ENCODE peak calls at places on chromosomes 6 and 20, in ten cellular contexts. M is heart right ventricle, J is Peyer's patch, U is uterus, H is right lobe of liver, L is SJSA1, K is hepatocyte, O is AG04450, B is astrocyte, A is IMR-90. Z is an unnamed sample.

GRCh38 chr6:14804001-14804401 is 441.9 kb upstream of the JARID2 start:
- DNase-seq in M (no peak), J (no peak), U (no peak), H (no peak), L (no peak), K (no peak), O (no peak), B (no peak), A (no peak), Z (no peak)

GRCh38 chr20:43798591-43799149 is 71.9 kb upstream of the GTSF1L start:
- DNase-seq in M (no peak), J (no peak), U (no peak), H (no peak), L (no peak), K (no peak), O (no peak), B (no peak), A (no peak), Z (no peak)

GRCh38 chr6:51339728-51340127 is 521.1 kb downstream of the TFAP2B start:
- DNase-seq in M (no peak), J (no peak), U (no peak), H (no peak), L (no peak), K (peak; percentile 10), O (no peak), B (no peak), A (no peak), Z (no peak)

GRCh38 chr6:137823826-137824501 is 43.1 kb upstream of the TNFAIP3 start:
- DNase-seq in M (peak; percentile 43), J (peak; percentile 58), U (no peak), H (no peak), L (no peak), K (peak; percentile 69), O (no peak), B (peak; percentile 72), A (peak; percentile 84), Z (no peak)

GRCh38 chr6:48541669-48542068 is 430.7 kb upstream of the PTCHD4 start:
- DNase-seq in M (no peak), J (no peak), U (no peak), H (no peak), L (no peak), K (no peak), O (no peak), B (no peak), A (no peak), Z (no peak)

GRCh38 chr6:119313937-119314893 is 35.3 kb downstream of the MAN1A1 start:
- DNase-seq in M (no peak), J (peak; percentile 35), U (no peak), H (no peak), L (no peak), K (no peak), O (no peak), B (no peak), A (no peak), Z (no peak)

GRCh38 chr20:53389516-53389915 is 204.1 kb downstream of the ZNF217 start:
- DNase-seq in M (no peak), J (no peak), U (no peak), H (no peak), L (no peak), K (no peak), O (no peak), B (no peak), A (no peak), Z (no peak)

GRCh38 chr6:31639449-31639861 is 13.0 kb downstream of the BAG6 start:
- DNase-seq in M (no peak), J (no peak), U (no peak), H (peak; percentile 48), L (no peak), K (no peak), O (no peak), B (peak; percentile 72), A (peak; percentile 56), Z (no peak)

GRCh38 chr6:76135481-76135880 is 63.0 kb upstream of the IMPG1 start:
- DNase-seq in M (no peak), J (no peak), U (no peak), H (no peak), L (no peak), K (no peak), O (no peak), B (no peak), A (no peak), Z (no peak)

GRCh38 chr20:2217857-2218529 is 77.8 kb upstream of the TGM3 start:
- DNase-seq in M (no peak), J (peak; percentile 42), U (no peak), H (no peak), L (no peak), K (no peak), O (no peak), B (no peak), A (no peak), Z (peak; percentile 31)

GRCh38 chr20:4961746-4962145 is 39.6 kb downstream of the SLC23A2 start:
- DNase-seq in M (no peak), J (no peak), U (no peak), H (peak; percentile 71), L (no peak), K (peak; percentile 40), O (peak; percentile 70), B (peak; percentile 93), A (peak; percentile 97), Z (no peak)

GRCh38 chr6:127422791-127423190 is 36.4 kb downstream of the KIAA0408 start:
- DNase-seq in M (no peak), J (no peak), U (no peak), H (no peak), L (no peak), K (no peak), O (no peak), B (no peak), A (no peak), Z (no peak)

GRCh38 chr6:118387921-118388701 is 160.0 kb upstream of the PLN start:
- DNase-seq in M (no peak), J (no peak), U (no peak), H (no peak), L (peak; percentile 54), K (no peak), O (peak; percentile 81), B (peak; percentile 97), A (peak; percentile 96), Z (no peak)

GRCh38 chr6:91566467-91566866 is 979.6 kb upstream of the MAP3K7 start:
- DNase-seq in M (no peak), J (no peak), U (no peak), H (no peak), L (no peak), K (no peak), O (no peak), B (peak; percentile 74), A (peak; percentile 4), Z (no peak)

GRCh38 chr6:104599821-104600658 is 259.7 kb downstream of the HACE1 start:
- DNase-seq in M (no peak), J (no peak), U (no peak), H (no peak), L (no peak), K (no peak), O (no peak), B (peak; percentile 18), A (no peak), Z (no peak)

GRCh38 chr20:33899106-33899505 is 88.0 kb downstream of the CHMP4B start:
- DNase-seq in M (no peak), J (no peak), U (no peak), H (no peak), L (no peak), K (no peak), O (no peak), B (no peak), A (no peak), Z (no peak)
- H3K27me3 ChIP-seq in M (no peaks in the 10 kb centered on the region), J (no peaks in the 10 kb centered on the region), U (no peaks in the 10 kb centered on the region), H (no peaks in the 10 kb centered on the region), L (no peaks in the 10 kb centered on the region), K (no peaks in the 10 kb centered on the region), O (peaks cover 12% of the 10 kb centered on the region), B (peaks cover 3% of the 10 kb centered on the region), A (no peaks in the 10 kb centered on the region), Z (no peaks in the 10 kb centered on the region)

GRCh38 chr6:158255280-158255973 is 56.8 kb upstream of the TULP4 start:
- DNase-seq in M (no peak), J (no peak), U (no peak), H (no peak), L (peak; percentile 16), K (no peak), O (no peak), B (no peak), A (no peak), Z (no peak)
- H3K27ac ChIP-seq in M (no peak overlapping the region), J (no peak overlapping the region), U (no peak overlapping the region), H (no peak overlapping the region), L (no peak overlapping the region), K (no peak overlapping the region), O (no peak overlapping the region), B (no peak overlapping the region), A (no peak overlapping the region), Z (no peak overlapping the region)

DNA sequence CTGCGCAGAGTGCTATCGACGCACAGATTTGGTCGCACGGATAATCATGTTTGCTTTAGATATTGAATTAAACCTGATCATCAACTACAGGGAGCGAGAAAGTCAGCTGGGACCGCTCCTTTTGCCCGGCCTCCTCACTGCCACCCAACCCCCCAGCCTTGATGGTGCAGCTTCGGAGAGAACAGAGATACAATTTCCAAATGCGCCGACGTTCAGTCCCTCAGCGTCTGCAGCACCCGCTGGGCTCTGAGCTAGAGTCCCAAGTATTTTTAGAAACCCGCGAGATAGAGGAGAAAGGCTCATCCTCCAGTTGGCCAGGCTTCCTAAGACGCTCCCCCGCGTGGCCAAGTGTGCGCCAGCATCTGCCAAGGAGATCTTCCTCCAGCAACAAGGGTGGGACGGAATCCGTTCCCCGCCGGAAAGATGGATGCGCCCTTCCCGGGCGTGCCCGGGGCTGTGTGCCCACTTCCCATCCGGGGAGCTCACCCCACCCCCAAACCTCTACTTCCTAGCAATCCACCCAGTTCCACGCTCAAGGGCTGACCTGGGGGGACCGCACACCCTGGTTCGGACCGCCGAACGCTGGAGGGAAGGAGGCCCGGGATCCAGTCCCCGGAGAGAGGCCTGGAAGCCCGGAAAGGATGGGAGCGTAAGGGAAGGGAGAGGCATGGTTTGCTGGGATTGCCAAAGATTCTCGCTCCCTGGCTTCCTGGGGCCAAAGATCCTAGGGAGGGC is 4.1 kb downstream of the NKX2-2 start:
- DNase-seq in M (no peak), J (no peak), U (no peak), H (no peak), L (no peak), K (no peak), O (no peak), B (peak; percentile 49), A (peak; percentile 25), Z (no peak)
- H3K4me3 ChIP-seq in M (peak overlapping the region; percentile 49), J (no peak overlapping the region), U (no peak overlapping the region), H (no peak overlapping the region), L (no peak overlapping the region), K (no peak overlapping the region), O (peak overlapping the region; percentile 39), B (peak overlapping the region; percentile 25), A (no peak overlapping the region), Z (no peak overlapping the region)

DNA sequence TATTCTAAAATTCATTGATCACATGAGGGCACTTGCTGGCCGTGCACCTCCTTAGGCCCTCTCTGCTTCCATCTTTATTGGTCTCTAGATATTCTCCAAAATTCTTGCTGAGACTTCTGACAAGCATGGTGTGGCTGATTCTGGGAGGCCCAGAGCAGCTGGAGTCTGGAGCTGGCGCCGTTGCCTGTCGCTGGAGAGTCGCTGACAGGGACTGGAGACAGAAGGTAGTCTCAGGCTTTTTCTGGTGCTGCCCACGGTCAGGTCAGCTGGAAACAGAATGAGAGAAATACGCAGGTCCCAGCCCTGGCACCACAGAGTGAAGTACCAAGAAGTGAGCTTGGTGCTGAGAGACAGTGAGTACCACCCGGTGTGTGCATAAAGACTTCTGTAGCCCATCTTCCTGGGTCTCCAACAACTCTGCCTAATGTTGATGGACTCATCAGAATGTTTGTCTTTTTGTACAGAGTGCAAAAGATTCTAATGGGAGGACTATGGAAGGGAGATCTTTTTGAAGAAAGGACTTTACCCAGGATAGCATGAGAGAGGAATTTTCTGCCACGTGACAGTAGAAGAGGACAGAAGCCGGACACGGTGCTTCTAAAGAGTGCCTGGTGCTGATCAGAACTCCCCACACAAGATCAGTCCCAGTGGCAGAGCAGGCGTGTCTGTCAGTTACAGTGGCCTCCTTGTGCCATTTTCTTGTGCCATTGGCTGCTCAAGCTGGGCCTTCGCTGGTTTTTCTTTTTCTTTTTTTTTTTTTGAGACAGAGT is 1.8 kb upstream of the ALDH8A1 start:
- DNase-seq in M (no peak), J (no peak), U (no peak), H (no peak), L (no peak), K (peak; percentile 24), O (no peak), B (no peak), A (no peak), Z (no peak)
- H3K27me3 ChIP-seq in M (no peaks in the 10 kb centered on the region), J (no peaks in the 10 kb centered on the region), U (no peaks in the 10 kb centered on the region), H (no peaks in the 10 kb centered on the region), L (no peaks in the 10 kb centered on the region), K (no peaks in the 10 kb centered on the region), O (no peaks in the 10 kb centered on the region), B (no peaks in the 10 kb centered on the region), A (no peaks in the 10 kb centered on the region), Z (no peaks in the 10 kb centered on the region)

Z was measured in lung.